ENCODE peak calls at places on chromosomes 11 and 22, in nine cellular contexts. Y, D, H, O, R, L, C, M and E are unnamed samples. For H3K4me1, the result is how much of the 10 kb centered on the place peaks cover.

GRCh38 chr11:64745219-64745522 is 1.2 kb upstream of the RASGRP2 start:
- DNase-seq in H (no peak), L (peak), D (peak), C (peak), M (peak), O (peak), R (no peak), Y (no peak), E (peak)

GRCh38 chr11:134981824-134982223 is 569.8 kb upstream of the B3GAT1 start:
- DNase-seq in M (no peak), Y (no peak), C (no peak), R (no peak), O (no peak), H (no peak), L (no peak), D (no peak), E (no peak)

GRCh38 chr11:92550411-92550810 is 325.8 kb downstream of the FAT3 start:
- DNase-seq in Y (peak), D (peak), H (no peak), M (no peak), L (no peak), R (peak), C (no peak), O (no peak), E (no peak)

GRCh38 chr11:58640386-58641023 is 18.0 kb downstream of the CNTF start:
- DNase-seq in O (no peak), Y (no peak), D (no peak), R (no peak), H (no peak), L (no peak), C (no peak), M (no peak), E (no peak)

GRCh38 chr11:34263462-34264186 is 94.2 kb downstream of the ABTB2 start:
- DNase-seq in D (no peak), Y (no peak), O (peak), R (peak), L (peak), H (no peak), C (peak), M (peak), E (no peak)

GRCh38 chr11:106389096-106389495 is 311.6 kb downstream of the AASDHPPT start:
- DNase-seq in C (no peak), D (no peak), L (no peak), M (no peak), R (no peak), O (no peak), H (no peak), Y (no peak), E (no peak)

GRCh38 chr22:23193420-23193819 is 13.1 kb downstream of the BCR start:
- DNase-seq in D (no peak), O (no peak), Y (no peak), R (no peak), C (no peak), H (no peak), L (no peak), M (no peak), E (no peak)

GRCh38 chr11:94775576-94776327 is 7.6 kb downstream of the AMOTL1 start:
- DNase-seq in L (no peak), H (no peak), C (no peak), Y (no peak), M (no peak), O (no peak), D (no peak), R (no peak), E (no peak)

GRCh38 chr11:27263046-27263445 is 100.0 kb downstream of the CCDC34 start:
- DNase-seq in O (no peak), M (no peak), R (no peak), Y (no peak), D (no peak), L (no peak), H (no peak), C (no peak), E (no peak)

GRCh38 chr11:86511086-86511551 is 136.4 kb downstream of the CCDC81 start:
- DNase-seq in L (no peak), O (no peak), Y (no peak), H (no peak), C (peak), M (no peak), D (no peak), R (no peak), E (no peak)

GRCh38 chr11:10255388-10256125 is 38.5 kb downstream of the SBF2 start:
- DNase-seq in C (no peak), R (no peak), M (no peak), H (no peak), Y (no peak), O (no peak), L (no peak), D (no peak), E (no peak)

GRCh38 chr11:15670520-15671070 is 555.9 kb downstream of the INSC start:
- DNase-seq in L (no peak), H (no peak), Y (no peak), R (no peak), O (no peak), D (no peak), M (no peak), C (peak), E (no peak)

GRCh38 chr11:70055444-70055843 is 22.7 kb upstream of the ANO1 start:
- DNase-seq in C (no peak), R (no peak), M (no peak), D (no peak), H (no peak), Y (no peak), L (no peak), O (no peak), E (no peak)

GRCh38 chr22:37589607-37590006 is 9.7 kb upstream of the LGALS2 start:
- DNase-seq in H (no peak), C (no peak), L (no peak), M (no peak), D (no peak), O (no peak), R (peak), Y (no peak), E (no peak)

GRCh38 chr22:36743591-36744412 is 32.1 kb downstream of the IFT27 start:
- DNase-seq in O (no peak), H (no peak), Y (no peak), C (no peak), L (no peak), R (no peak), M (no peak), D (no peak), E (peak)

GRCh38 chr22:38737302-38738060 is 18.3 kb downstream of the SUN2 start:
- DNase-seq in H (no peak), R (no peak), D (no peak), M (no peak), C (no peak), Y (no peak), L (no peak), O (peak), E (no peak)
- H3K4me1 ChIP-seq in H (under half), R (under half), D (under half), M (under half), C (under half), Y (under half), L (half or more), O (under half), E (under half)

DNA sequence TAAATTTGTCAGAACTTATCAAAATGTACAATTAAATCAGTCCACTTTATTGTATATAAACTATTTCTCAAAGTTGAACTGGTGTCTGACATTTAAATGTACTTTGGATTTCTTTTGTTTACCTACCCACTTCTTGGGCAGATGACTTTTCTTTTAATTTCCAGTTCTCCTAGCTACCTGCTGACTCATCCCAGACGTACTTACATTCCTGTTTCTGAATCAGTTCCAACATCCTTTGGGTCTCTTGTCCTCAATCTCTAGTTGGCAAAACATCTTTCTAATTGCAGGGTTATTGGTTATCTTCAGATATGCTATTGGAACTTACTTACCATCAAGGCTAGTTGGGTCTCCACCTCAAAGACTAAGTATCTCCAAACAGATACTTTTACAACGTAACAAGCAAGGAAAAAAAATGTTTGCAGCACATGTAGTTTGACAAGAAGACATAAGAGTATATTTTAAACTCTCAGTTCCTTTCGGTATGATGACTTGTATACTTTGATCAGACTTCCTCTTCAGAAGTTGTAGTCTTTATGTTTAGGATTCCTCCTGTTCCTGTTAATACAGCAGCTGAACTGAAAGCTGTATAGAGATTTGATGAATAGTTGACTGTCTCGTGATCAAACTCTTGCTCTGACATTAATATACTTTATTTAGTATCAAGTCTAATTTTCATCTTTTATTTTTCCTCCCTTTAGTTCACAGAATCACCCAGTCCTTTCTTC is 43.2 kb downstream of the PACS1 start:
- DNase-seq in D (no peak), M (no peak), H (no peak), L (no peak), C (no peak), Y (no peak), R (peak), O (no peak), E (no peak)
- H3K4me1 ChIP-seq in D (under half), M (under half), H (under half), L (half or more), C (under half), Y (under half), R (under half), O (under half), E (under half)

GRCh38 chr22:41917375-41917905 is 2.6 kb upstream of the SHISA8 start:
- DNase-seq in O (no peak), L (no peak), R (no peak), H (no peak), M (no peak), C (no peak), Y (no peak), D (no peak), E (no peak)

GRCh38 chr22:41919357-41920224 is 4.7 kb upstream of the SHISA8 start:
- DNase-seq in M (peak), Y (peak), H (peak), L (peak), R (peak), O (peak), D (peak), C (peak), E (no peak)

GRCh38 chr22:41915783-41916493 is 1.1 kb upstream of the SHISA8 start:
- DNase-seq in O (no peak), L (no peak), R (no peak), D (no peak), M (no peak), C (no peak), Y (peak), H (no peak), E (no peak)

GRCh38 chr22:41916745-41917358 is 2.0 kb upstream of the SHISA8 start:
- DNase-seq in H (no peak), Y (no peak), O (no peak), M (no peak), C (no peak), R (no peak), D (no peak), L (no peak), E (no peak)

GRCh38 chr22:41917906-41918791 is 3.3 kb upstream of the SHISA8 start:
- DNase-seq in O (no peak), M (peak), R (no peak), D (no peak), C (peak), L (peak), Y (no peak), H (no peak), E (no peak)
- H3K4me1 ChIP-seq in O (under half), M (under half), R (under half), D (under half), C (under half), L (under half), Y (under half), H (under half), E (under half)

GRCh38 chr11:8829556-8829955 is 81.4 kb upstream of the AKIP1 start:
- DNase-seq in H (no peak), C (no peak), D (no peak), L (no peak), O (no peak), M (no peak), R (no peak), Y (no peak), E (no peak)
- H3K4me1 ChIP-seq in H (half or more), C (under half), D (under half), L (under half), O (under half), M (under half), R (under half), Y (under half), E (under half)